ENCODE peak calls at places on chromosomes 11 and 22, in six cellular contexts. One of them, this sample, is unnamed.

GRCh38 chr11:116732740-116733385 is 39.9 kb downstream of the BUD13 start:
- DNase-seq in upper lobe of right lung: peak; percentile 75
- DNase-seq in type B pancreatic cell: no peak
- DNase-seq in thoracic aorta: no peak
- DNase-seq in dorsolateral prefrontal cortex: peak; percentile 78
- DNase-seq in B cell: peak; percentile 81
- DNase-seq in this sample: peak; percentile 84

GRCh38 chr11:68582416-68583046 is 101.8 kb upstream of the GAL start:
- DNase-seq in B cell: no peak
- DNase-seq in upper lobe of right lung: no peak
- DNase-seq in thoracic aorta: no peak
- DNase-seq in dorsolateral prefrontal cortex: no peak
- DNase-seq in type B pancreatic cell: no peak
- DNase-seq in this sample: no peak

GRCh38 chr11:3170756-3171670 is 5.9 kb upstream of the OSBPL5 start:
- DNase-seq in upper lobe of right lung: peak; percentile 55
- DNase-seq in type B pancreatic cell: no peak
- DNase-seq in thoracic aorta: no peak
- DNase-seq in B cell: no peak
- DNase-seq in dorsolateral prefrontal cortex: no peak
- DNase-seq in this sample: no peak

GRCh38 chr11:117220999-117221774 is 10.7 kb downstream of the PCSK7 start:
- DNase-seq in upper lobe of right lung: no peak
- DNase-seq in B cell: no peak
- DNase-seq in type B pancreatic cell: no peak
- DNase-seq in dorsolateral prefrontal cortex: peak; percentile 32
- DNase-seq in thoracic aorta: no peak
- DNase-seq in this sample: no peak

GRCh38 chr22:45262931-45263789 is 21.6 kb upstream of the UPK3A start:
- DNase-seq in upper lobe of right lung: no peak
- DNase-seq in B cell: peak; percentile 89
- DNase-seq in type B pancreatic cell: no peak
- DNase-seq in dorsolateral prefrontal cortex: no peak
- DNase-seq in thoracic aorta: no peak
- DNase-seq in this sample: peak; percentile 93

GRCh38 chr11:19727246-19727645 is 14.6 kb downstream of the NAV2 start:
- DNase-seq in thoracic aorta: no peak
- DNase-seq in type B pancreatic cell: no peak
- DNase-seq in dorsolateral prefrontal cortex: no peak
- DNase-seq in B cell: no peak
- DNase-seq in upper lobe of right lung: no peak
- DNase-seq in this sample: no peak

GRCh38 chr11:5369793-5370192 is 13.8 kb upstream of the OR51M1 start:
- DNase-seq in upper lobe of right lung: no peak
- DNase-seq in type B pancreatic cell: no peak
- DNase-seq in dorsolateral prefrontal cortex: no peak
- DNase-seq in B cell: no peak
- DNase-seq in thoracic aorta: no peak
- DNase-seq in this sample: peak; percentile 12

GRCh38 chr22:45290410-45290936 is 5.7 kb downstream of the UPK3A start:
- DNase-seq in thoracic aorta: no peak
- DNase-seq in upper lobe of right lung: no peak
- DNase-seq in B cell: no peak
- DNase-seq in type B pancreatic cell: no peak
- DNase-seq in dorsolateral prefrontal cortex: no peak
- DNase-seq in this sample: no peak

GRCh38 chr11:106391771-106392412 is 314.4 kb downstream of the AASDHPPT start:
- DNase-seq in dorsolateral prefrontal cortex: no peak
- DNase-seq in thoracic aorta: no peak
- DNase-seq in upper lobe of right lung: no peak
- DNase-seq in B cell: no peak
- DNase-seq in type B pancreatic cell: no peak
- DNase-seq in this sample: no peak

GRCh38 chr11:16817321-16817720 is 78.9 kb downstream of the C11orf58 start:
- DNase-seq in B cell: no peak
- DNase-seq in upper lobe of right lung: no peak
- DNase-seq in type B pancreatic cell: no peak
- DNase-seq in dorsolateral prefrontal cortex: no peak
- DNase-seq in thoracic aorta: no peak
- DNase-seq in this sample: no peak

GRCh38 chr11:86486261-86487030 is 111.8 kb downstream of the CCDC81 start:
- DNase-seq in dorsolateral prefrontal cortex: peak; percentile 53
- DNase-seq in B cell: no peak
- DNase-seq in thoracic aorta: no peak
- DNase-seq in upper lobe of right lung: no peak
- DNase-seq in type B pancreatic cell: no peak
- DNase-seq in this sample: no peak

GRCh38 chr11:78798567-78799170 is 224.0 kb upstream of the NARS2 start:
- DNase-seq in upper lobe of right lung: peak; percentile 87
- DNase-seq in type B pancreatic cell: no peak
- DNase-seq in dorsolateral prefrontal cortex: peak; percentile 61
- DNase-seq in B cell: no peak
- DNase-seq in thoracic aorta: peak; percentile 19
- DNase-seq in this sample: peak; percentile 63

GRCh38 chr11:82268627-82269026 is 465.0 kb downstream of the FAM181B start:
- DNase-seq in dorsolateral prefrontal cortex: no peak
- DNase-seq in type B pancreatic cell: no peak
- DNase-seq in upper lobe of right lung: no peak
- DNase-seq in B cell: no peak
- DNase-seq in thoracic aorta: no peak
- DNase-seq in this sample: no peak

GRCh38 chr11:3855808-3856491 is 486 bp downstream of the STIM1 start:
- DNase-seq in type B pancreatic cell: no peak
- DNase-seq in thoracic aorta: no peak
- DNase-seq in dorsolateral prefrontal cortex: peak; percentile 42
- DNase-seq in upper lobe of right lung: peak; percentile 87
- DNase-seq in B cell: no peak
- DNase-seq in this sample: peak; percentile 63

GRCh38 chr11:15223318-15223717 is 108.6 kb downstream of the INSC start:
- DNase-seq in upper lobe of right lung: no peak
- DNase-seq in thoracic aorta: no peak
- DNase-seq in type B pancreatic cell: no peak
- DNase-seq in B cell: no peak
- DNase-seq in dorsolateral prefrontal cortex: no peak
- DNase-seq in this sample: no peak

GRCh38 chr11:26045082-26045481 is 286.8 kb upstream of the ANO3 start:
- DNase-seq in type B pancreatic cell: no peak
- DNase-seq in thoracic aorta: no peak
- DNase-seq in dorsolateral prefrontal cortex: no peak
- DNase-seq in B cell: no peak
- DNase-seq in upper lobe of right lung: no peak
- DNase-seq in this sample: no peak

GRCh38 chr22:35850831-35851230 is 133.2 kb downstream of the APOL5 start:
- DNase-seq in B cell: no peak
- DNase-seq in upper lobe of right lung: no peak
- DNase-seq in dorsolateral prefrontal cortex: no peak
- DNase-seq in type B pancreatic cell: no peak
- DNase-seq in thoracic aorta: no peak
- DNase-seq in this sample: no peak

GRCh38 chr11:131748146-131749050 is 378.0 kb downstream of the NTM start:
- DNase-seq in thoracic aorta: no peak
- DNase-seq in type B pancreatic cell: no peak
- DNase-seq in dorsolateral prefrontal cortex: peak; percentile 85
- DNase-seq in B cell: no peak
- DNase-seq in upper lobe of right lung: peak; percentile 68
- DNase-seq in this sample: peak; percentile 56

GRCh38 chr11:75762885-75763284 is 5.7 kb upstream of the DGAT2 start:
- DNase-seq in type B pancreatic cell: no peak
- DNase-seq in B cell: no peak
- DNase-seq in dorsolateral prefrontal cortex: no peak
- DNase-seq in upper lobe of right lung: no peak
- DNase-seq in thoracic aorta: no peak
- DNase-seq in this sample: no peak

GRCh38 chr11:34650528-34650927 is 29.6 kb downstream of the EHF start:
- DNase-seq in dorsolateral prefrontal cortex: no peak
- DNase-seq in thoracic aorta: no peak
- DNase-seq in type B pancreatic cell: no peak
- DNase-seq in upper lobe of right lung: no peak
- DNase-seq in B cell: no peak
- DNase-seq in this sample: peak; percentile 94

GRCh38 chr22:46293591-46294260 is 2.9 kb upstream of the GTSE1 start:
- DNase-seq in upper lobe of right lung: no peak
- DNase-seq in type B pancreatic cell: no peak
- DNase-seq in dorsolateral prefrontal cortex: peak; percentile 69
- DNase-seq in thoracic aorta: no peak
- DNase-seq in B cell: no peak
- DNase-seq in this sample: no peak

GRCh38 chr11:68266121-68266891 is 5.5 kb downstream of the C11orf24 start:
- DNase-seq in type B pancreatic cell: no peak
- DNase-seq in upper lobe of right lung: no peak
- DNase-seq in thoracic aorta: no peak
- DNase-seq in B cell: peak; percentile 68
- DNase-seq in dorsolateral prefrontal cortex: no peak
- DNase-seq in this sample: peak; percentile 93

GRCh38 chr11:68593441-68593840 is 90.9 kb upstream of the GAL start:
- DNase-seq in type B pancreatic cell: no peak
- DNase-seq in B cell: no peak
- DNase-seq in thoracic aorta: no peak
- DNase-seq in dorsolateral prefrontal cortex: no peak
- DNase-seq in upper lobe of right lung: no peak
- DNase-seq in this sample: no peak

GRCh38 chr22:44928711-44929347 is 81.0 kb downstream of the PHF21B start:
- DNase-seq in dorsolateral prefrontal cortex: no peak
- DNase-seq in thoracic aorta: no peak
- DNase-seq in type B pancreatic cell: no peak
- DNase-seq in upper lobe of right lung: no peak
- DNase-seq in B cell: no peak
- DNase-seq in this sample: no peak

GRCh38 chr22:21797444-21798221 is 62.0 kb upstream of the YPEL1 start:
- DNase-seq in type B pancreatic cell: no peak
- DNase-seq in upper lobe of right lung: no peak
- DNase-seq in B cell: no peak
- DNase-seq in dorsolateral prefrontal cortex: no peak
- DNase-seq in thoracic aorta: no peak
- DNase-seq in this sample: no peak

GRCh38 chr11:110356769-110357671 is 60.6 kb upstream of the RDX start:
- DNase-seq in dorsolateral prefrontal cortex: no peak
- DNase-seq in B cell: no peak
- DNase-seq in thoracic aorta: no peak
- DNase-seq in type B pancreatic cell: no peak
- DNase-seq in upper lobe of right lung: no peak
- DNase-seq in this sample: no peak

GRCh38 chr11:125343732-125344131 is 152.3 kb downstream of the FEZ1 start:
- DNase-seq in B cell: no peak
- DNase-seq in thoracic aorta: no peak
- DNase-seq in dorsolateral prefrontal cortex: peak; percentile 30
- DNase-seq in type B pancreatic cell: no peak
- DNase-seq in upper lobe of right lung: peak; percentile 49
- DNase-seq in this sample: no peak

GRCh38 chr22:24068377-24068680 is 57.2 kb downstream of the CABIN1 start:
- DNase-seq in thoracic aorta: no peak
- DNase-seq in type B pancreatic cell: no peak
- DNase-seq in B cell: no peak
- DNase-seq in dorsolateral prefrontal cortex: no peak
- DNase-seq in upper lobe of right lung: peak; percentile 29
- DNase-seq in this sample: no peak

GRCh38 chr22:17199131-17199731 is 20.0 kb downstream of the ADA2 start:
- DNase-seq in thoracic aorta: no peak
- DNase-seq in B cell: no peak
- DNase-seq in dorsolateral prefrontal cortex: no peak
- DNase-seq in upper lobe of right lung: no peak
- DNase-seq in type B pancreatic cell: no peak
- DNase-seq in this sample: no peak

DNA sequence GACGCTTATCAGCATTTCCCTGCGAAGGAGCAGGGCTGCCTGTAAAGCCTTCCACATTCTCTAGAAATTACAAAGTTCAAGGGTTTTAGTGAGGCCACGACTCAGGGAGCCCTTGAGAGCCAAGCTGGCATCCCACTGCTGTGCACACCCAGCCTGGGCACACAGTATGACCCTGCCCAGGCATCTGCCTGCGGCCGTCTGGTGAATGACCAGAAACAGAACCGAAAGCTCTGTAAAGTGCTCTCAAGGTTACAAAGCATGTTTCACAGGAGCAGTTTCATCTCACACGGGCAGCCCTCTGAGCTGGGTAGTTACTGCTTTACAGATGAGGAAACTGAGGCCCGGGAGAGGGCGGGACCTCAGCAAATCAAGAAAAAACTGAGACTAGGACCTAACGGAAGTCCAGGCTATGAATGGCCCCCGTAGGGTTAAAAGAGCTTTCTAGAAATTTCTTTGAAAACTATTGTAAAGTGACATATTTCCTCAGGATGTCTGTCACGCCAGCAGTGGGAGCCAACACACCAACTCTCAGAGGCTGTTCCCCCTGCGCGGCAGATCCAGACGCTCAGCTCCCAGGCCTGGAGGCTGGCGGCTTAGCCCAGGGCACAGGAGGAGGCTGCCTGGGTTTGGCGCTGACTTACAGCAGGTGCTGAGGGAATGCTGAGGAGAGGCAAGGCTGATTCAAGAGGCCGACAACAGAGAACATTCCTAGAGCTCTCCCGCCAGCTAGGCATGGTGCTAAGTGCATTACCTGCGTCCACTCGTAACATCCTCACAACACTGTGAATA is 7.7 kb upstream of the TCF20 start:
- DNase-seq in thoracic aorta: no peak
- DNase-seq in dorsolateral prefrontal cortex: peak; percentile 66
- DNase-seq in type B pancreatic cell: peak; percentile 64
- DNase-seq in upper lobe of right lung: no peak
- DNase-seq in B cell: peak; percentile 33
- DNase-seq in this sample: peak; percentile 73
- TF ChIP-seq CTCF in thoracic aorta: no peak
- TF ChIP-seq CTCF in dorsolateral prefrontal cortex: peak; percentile 20
- TF ChIP-seq CTCF in type B pancreatic cell: peak; percentile 40
- TF ChIP-seq CTCF in upper lobe of right lung: no peak
- TF ChIP-seq CTCF in B cell: no peak
- TF ChIP-seq CTCF in this sample: peak; percentile 30

DNA sequence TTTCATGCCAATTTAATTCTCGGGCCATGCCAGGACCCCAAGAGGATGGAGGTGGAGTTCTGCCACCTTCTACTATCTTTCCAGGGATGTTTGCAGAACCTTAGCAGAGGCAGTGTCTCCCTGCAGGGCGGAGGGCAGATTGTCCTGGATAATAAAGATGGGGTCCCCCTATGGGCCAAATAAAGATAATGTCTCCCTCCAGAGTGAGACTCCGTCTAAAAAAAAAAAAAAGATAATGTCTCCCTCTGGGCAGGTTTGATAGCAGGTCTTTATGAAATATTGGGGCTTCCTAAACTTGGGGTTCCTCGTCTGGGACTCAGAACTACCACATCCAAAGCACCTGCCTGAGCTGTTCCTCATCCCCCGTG is 27.2 kb upstream of the SYT8 start:
- DNase-seq in type B pancreatic cell: no peak
- DNase-seq in dorsolateral prefrontal cortex: no peak
- DNase-seq in thoracic aorta: no peak
- DNase-seq in B cell: no peak
- DNase-seq in upper lobe of right lung: no peak
- DNase-seq in this sample: no peak
- TF ChIP-seq CTCF in type B pancreatic cell: peak; percentile 38
- TF ChIP-seq CTCF in dorsolateral prefrontal cortex: no peak
- TF ChIP-seq CTCF in thoracic aorta: no peak
- TF ChIP-seq CTCF in B cell: no peak
- TF ChIP-seq CTCF in upper lobe of right lung: peak; percentile 6
- TF ChIP-seq CTCF in this sample: no peak

GRCh38 chr11:23113887-23114216 is 253.6 kb upstream of the CCDC179 start:
- DNase-seq in dorsolateral prefrontal cortex: no peak
- DNase-seq in type B pancreatic cell: no peak
- DNase-seq in B cell: no peak
- DNase-seq in thoracic aorta: no peak
- DNase-seq in upper lobe of right lung: no peak
- DNase-seq in this sample: no peak
- TF ChIP-seq CTCF in dorsolateral prefrontal cortex: no peak
- TF ChIP-seq CTCF in type B pancreatic cell: no peak
- TF ChIP-seq CTCF in B cell: no peak
- TF ChIP-seq CTCF in thoracic aorta: no peak
- TF ChIP-seq CTCF in upper lobe of right lung: no peak
- TF ChIP-seq CTCF in this sample: no peak

GRCh38 chr11:65487467-65488272 is 11.2 kb upstream of the MALAT1 start:
- DNase-seq in thoracic aorta: peak; percentile 99
- DNase-seq in B cell: no peak
- DNase-seq in type B pancreatic cell: peak; percentile 95
- DNase-seq in dorsolateral prefrontal cortex: peak; percentile 100
- DNase-seq in upper lobe of right lung: peak; percentile 96
- DNase-seq in this sample: peak; percentile 83
- TF ChIP-seq CTCF in thoracic aorta: no peak
- TF ChIP-seq CTCF in B cell: no peak
- TF ChIP-seq CTCF in type B pancreatic cell: no peak
- TF ChIP-seq CTCF in dorsolateral prefrontal cortex: no peak
- TF ChIP-seq CTCF in upper lobe of right lung: no peak
- TF ChIP-seq CTCF in this sample: no peak

This sample was measured in GM12865.